ENCODE peak calls at places on chromosome 5, in six cellular contexts. U is HepG2, R is HCT116, L is H1, D is K562, W is GM12878. Y is an unnamed sample.

GRCh38 chr5:95620870-95621838 is 1.3 kb downstream of the GPR150 start:
- DNase-seq in D (no peak), L (no peak), U (no peak), W (no peak), R (no peak), Y (no peak)

GRCh38 chr5:133552925-133553525 is 59.3 kb downstream of the FSTL4 start:
- DNase-seq in R (peak), D (peak), L (peak), U (peak), W (no peak), Y (peak)

GRCh38 chr5:1410156-1411014 is 34.9 kb downstream of the SLC6A3 start:
- DNase-seq in U (no peak), L (no peak), W (no peak), D (no peak), R (no peak), Y (no peak)

GRCh38 chr5:141623197-141623596 is 4.4 kb upstream of the DIAPH1 start:
- DNase-seq in D (no peak), R (no peak), W (peak), L (no peak), U (no peak), Y (no peak)

GRCh38 chr5:10828241-10828640 is 67.2 kb upstream of the DAP start:
- DNase-seq in W (no peak), R (no peak), L (no peak), D (no peak), U (no peak), Y (no peak)

GRCh38 chr5:1241509-1242080 is 16.4 kb downstream of the SLC6A18 start:
- DNase-seq in R (no peak), U (no peak), L (no peak), W (no peak), D (no peak), Y (no peak)

GRCh38 chr5:117561531-117561930 is 986.9 kb upstream of the SEMA6A start:
- DNase-seq in U (no peak), L (no peak), D (no peak), R (no peak), W (no peak), Y (no peak)

GRCh38 chr5:43560128-43560527 is 3.3 kb upstream of the PAIP1 start:
- DNase-seq in D (no peak), R (no peak), U (no peak), W (no peak), L (no peak), Y (no peak)

GRCh38 chr5:9347032-9347431 is 198.8 kb downstream of the SEMA5A start:
- DNase-seq in U (no peak), W (no peak), D (no peak), R (no peak), L (no peak), Y (no peak)

GRCh38 chr5:11564716-11565115 is 339.5 kb downstream of the CTNND2 start:
- DNase-seq in R (no peak), W (no peak), L (no peak), U (no peak), D (no peak), Y (no peak)

GRCh38 chr5:132009706-132010405 is 1.6 kb downstream of the ACSL6 start:
- DNase-seq in D (no peak), R (no peak), L (no peak), U (no peak), W (no peak), Y (no peak)

GRCh38 chr5:33409435-33410146 is 31.2 kb upstream of the TARS1 start:
- DNase-seq in L (no peak), U (peak), D (no peak), R (no peak), W (no peak), Y (no peak)

GRCh38 chr5:173764321-173765029 is 123.7 kb upstream of the CPEB4 start:
- DNase-seq in W (no peak), U (peak), L (no peak), R (peak), D (peak), Y (no peak)

GRCh38 chr5:107806705-107807104 is 136.0 kb upstream of the EFNA5 start:
- DNase-seq in W (no peak), D (no peak), R (peak), L (no peak), U (no peak), Y (no peak)

GRCh38 chr5:17343675-17344074 is 126.2 kb downstream of the BASP1 start:
- DNase-seq in L (no peak), U (no peak), R (peak), D (no peak), W (peak), Y (no peak)

GRCh38 chr5:172820046-172820767 is 13.8 kb upstream of the ERGIC1 start:
- DNase-seq in W (no peak), D (no peak), U (no peak), L (no peak), R (peak), Y (no peak)

GRCh38 chr5:127206320-127207113 is 84.1 kb upstream of the MEGF10 start:
- DNase-seq in W (no peak), D (no peak), R (peak), L (no peak), U (peak), Y (no peak)

GRCh38 chr5:171874210-171874609 is 88.6 kb downstream of the SMIM23 start:
- DNase-seq in R (no peak), L (no peak), D (no peak), W (no peak), U (no peak), Y (no peak)

GRCh38 chr5:27130587-27130986 is 92.2 kb upstream of the CDH9 start:
- DNase-seq in D (no peak), U (no peak), L (no peak), W (no peak), R (no peak), Y (no peak)

GRCh38 chr5:169258372-169259000 is 42.5 kb downstream of the SLIT3 start:
- DNase-seq in L (no peak), U (no peak), D (no peak), W (no peak), R (no peak), Y (no peak)

GRCh38 chr5:156532921-156533320 is 206.0 kb downstream of the SGCD start:
- DNase-seq in U (no peak), D (no peak), L (no peak), W (no peak), R (no peak), Y (no peak)

GRCh38 chr5:137613554-137614265 is 114.6 kb upstream of the SPOCK1 start:
- DNase-seq in R (no peak), L (no peak), D (no peak), U (no peak), W (no peak), Y (no peak)

GRCh38 chr5:140806834-140807775 is at the start of gene PCDHA4:
- DNase-seq in U (peak), D (peak), W (no peak), R (no peak), L (no peak), Y (peak)

GRCh38 chr5:20538341-20538740 is 550.3 kb upstream of the CDH18 start:
- DNase-seq in R (no peak), U (no peak), L (no peak), W (no peak), D (no peak), Y (no peak)

GRCh38 chr5:16550316-16550952 is 66.4 kb downstream of the RETREG1 start:
- DNase-seq in W (no peak), L (no peak), U (peak), D (peak), R (peak), Y (peak)

GRCh38 chr5:141814064-141814982 is 63.9 kb downstream of the PCDH1 start:
- DNase-seq in W (no peak), U (peak), D (peak), R (peak), L (no peak), Y (no peak)

GRCh38 chr5:144309265-144309664 is 138.6 kb downstream of the KCTD16 start:
- DNase-seq in D (no peak), L (no peak), W (no peak), R (no peak), U (peak), Y (no peak)

GRCh38 chr5:10555134-10555733 is 8.6 kb upstream of the ANKRD33B start:
- DNase-seq in L (no peak), R (no peak), D (peak), W (no peak), U (no peak), Y (no peak)

GRCh38 chr5:37769840-37770239 is 70.0 kb downstream of the GDNF start:
- DNase-seq in R (no peak), D (no peak), U (peak), W (no peak), L (no peak), Y (no peak)

GRCh38 chr5:32474201-32474854 is 29.8 kb upstream of the ZFR start:
- DNase-seq in L (no peak), W (no peak), D (no peak), U (no peak), R (no peak), Y (no peak)

GRCh38 chr5:75951158-75951557 is 132.0 kb upstream of the SV2C start:
- DNase-seq in U (no peak), R (no peak), L (no peak), D (no peak), W (no peak), Y (no peak)

GRCh38 chr5:159478950-159479349 is 148.7 kb upstream of the IL12B start:
- DNase-seq in U (no peak), W (no peak), L (no peak), R (no peak), D (no peak), Y (no peak)

GRCh38 chr5:167229751-167230150 is 1061.7 kb upstream of the WWC1 start:
- DNase-seq in U (no peak), W (no peak), L (no peak), R (no peak), D (no peak), Y (no peak)

GRCh38 chr5:79938468-79938867 is 52.6 kb downstream of the MTX3 start:
- DNase-seq in U (no peak), L (no peak), D (no peak), R (no peak), W (no peak), Y (no peak)

GRCh38 chr5:179160584-179160983 is 100.4 kb downstream of the ZNF354C start:
- DNase-seq in D (no peak), L (no peak), W (no peak), R (no peak), U (no peak), Y (no peak)

DNA sequence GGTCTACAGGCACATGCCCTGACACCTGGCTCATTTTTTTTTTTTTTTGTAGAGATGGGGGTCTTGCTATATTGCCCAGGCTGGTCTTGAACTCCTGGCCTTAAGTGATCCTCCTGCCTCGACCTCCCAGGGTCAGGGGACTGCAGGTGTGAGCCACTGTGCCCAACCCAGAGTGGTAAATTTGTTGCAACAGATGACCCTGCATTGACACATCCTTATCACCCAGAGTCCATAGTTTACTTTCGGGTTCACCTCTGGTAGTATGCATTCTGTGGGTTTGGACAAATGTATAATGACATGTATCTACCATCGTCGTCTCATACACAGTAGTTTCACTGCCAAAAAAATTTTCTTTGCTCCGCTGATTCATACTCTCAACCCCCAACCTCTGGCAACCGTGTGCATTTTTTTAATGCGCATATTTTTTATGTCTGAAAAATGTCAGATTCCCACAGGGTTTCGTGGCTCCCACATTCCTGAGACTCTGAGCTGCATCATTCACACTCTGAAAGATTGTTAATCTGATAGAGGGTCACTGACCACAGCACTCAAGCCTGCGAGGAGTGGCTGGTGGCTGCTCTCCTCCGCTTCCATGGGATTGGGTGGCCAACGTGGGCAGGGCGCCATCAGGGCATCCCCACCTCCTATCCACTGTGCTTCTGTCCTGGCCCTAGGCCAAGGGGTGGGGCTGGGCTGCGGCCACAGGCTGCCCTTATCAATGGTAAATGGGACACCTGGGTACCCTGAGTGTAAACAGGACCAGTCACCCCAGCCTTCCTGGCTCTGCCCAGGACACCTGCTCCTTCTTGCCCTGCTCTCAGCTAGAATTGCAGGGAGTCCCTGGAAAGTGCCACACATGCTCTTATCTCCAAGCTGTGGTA is 9.6 kb downstream of the NDST1 start:
- DNase-seq in D (peak), W (no peak), L (no peak), U (peak), R (peak), Y (no peak)
- TF ChIP-seq ZNF274 in D (no peak), W (no peak), L (no peak), U (no peak), R (no peak), Y (no peak)

GRCh38 chr5:181042036-181042435 is 2.0 kb downstream of the BTNL9 start:
- DNase-seq in U (no peak), L (no peak), R (no peak), W (no peak), D (no peak), Y (no peak)

GRCh38 chr5:181039961-181040915 is at the start of gene BTNL9:
- DNase-seq in D (no peak), R (no peak), U (no peak), L (no peak), W (no peak), Y (no peak)

GRCh38 chr5:181037365-181037861 is 2.7 kb upstream of the BTNL9 start:
- DNase-seq in R (peak), W (no peak), D (peak), U (no peak), L (no peak), Y (no peak)

GRCh38 chr5:181041043-181041442 is 977 bp downstream of the BTNL9 start:
- DNase-seq in D (no peak), W (no peak), L (no peak), U (no peak), R (no peak), Y (no peak)

DNA sequence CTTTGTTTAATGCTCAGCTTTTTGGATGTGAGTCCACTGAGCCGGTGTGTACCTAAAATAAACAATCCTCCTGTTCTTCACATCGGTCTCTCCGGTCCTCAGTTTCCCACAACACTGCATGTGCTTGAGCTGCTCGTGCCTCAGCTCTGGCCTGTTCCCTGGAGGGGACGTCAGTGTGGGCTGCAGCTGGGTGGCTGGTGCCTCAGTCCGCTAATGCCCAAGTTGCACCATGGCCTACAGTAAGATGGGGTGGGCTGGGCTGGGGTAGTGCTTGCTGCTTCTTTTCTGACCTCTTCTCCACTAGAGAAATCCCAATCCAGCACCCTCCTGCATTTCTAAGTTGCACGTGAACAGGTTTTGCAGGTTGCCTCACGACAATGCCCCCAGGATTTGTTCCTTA is 595 bp upstream of the BTNL9 start:
- DNase-seq in R (no peak), D (no peak), L (no peak), U (no peak), W (no peak), Y (no peak)
- TF ChIP-seq ZNF274 in R (no peak), D (no peak), L (no peak), U (no peak), W (no peak), Y (no peak)

GRCh38 chr5:65268520-65268919 is 213.2 kb downstream of the ADAMTS6 start:
- DNase-seq in W (no peak), D (no peak), R (no peak), U (no peak), L (no peak), Y (no peak)
- TF ChIP-seq ZNF274 in W (no peak), D (no peak), R (no peak), U (no peak), L (no peak), Y (no peak)

DNA sequence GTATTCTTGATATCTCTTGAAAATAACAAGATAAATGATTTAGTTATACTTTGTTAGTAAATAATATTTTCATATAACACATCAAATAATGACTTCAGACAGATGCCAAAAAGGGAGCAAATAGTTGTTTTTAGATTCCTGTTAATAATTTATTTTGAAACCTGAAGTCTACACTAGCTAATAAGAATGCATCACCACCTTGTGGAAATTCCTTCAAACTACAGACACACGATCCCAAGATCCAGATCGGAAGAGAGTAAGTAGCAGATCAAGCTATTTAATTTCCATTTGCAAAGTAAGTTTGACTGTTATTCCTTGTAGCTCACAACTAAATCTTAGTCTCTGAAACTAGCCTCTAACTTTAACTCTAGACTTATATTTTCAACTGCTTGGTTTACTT is 35.5 kb upstream of the ISL1 start:
- DNase-seq in U (peak), R (peak), D (no peak), W (no peak), L (no peak), Y (peak)
- TF ChIP-seq ZNF274 in U (no peak), R (no peak), D (no peak), W (no peak), L (no peak), Y (no peak)

DNA sequence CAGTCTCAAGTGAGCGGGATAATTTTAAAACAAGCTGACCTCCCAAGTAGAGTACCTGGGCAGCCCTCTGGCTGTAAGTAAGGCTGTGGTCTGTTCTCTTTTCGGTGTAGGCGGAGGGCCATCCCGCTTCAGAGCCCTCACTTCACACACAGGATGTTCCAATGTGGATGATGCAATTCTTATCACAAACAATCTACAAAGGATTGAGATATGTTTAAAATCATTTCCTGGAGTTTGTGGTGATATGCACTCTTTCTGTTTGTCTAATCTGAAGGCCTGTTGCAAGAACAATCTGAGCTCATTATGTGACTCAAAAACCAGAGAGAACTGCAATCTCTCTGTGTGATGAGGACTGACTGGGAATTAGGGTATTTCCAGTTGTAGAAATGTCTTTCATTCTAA is 42.5 kb downstream of the ITGA2 start:
- DNase-seq in W (no peak), R (peak), U (peak), D (no peak), L (no peak), Y (no peak)
- TF ChIP-seq ZNF274 in W (no peak), R (no peak), U (no peak), D (no peak), L (no peak), Y (no peak)

GRCh38 chr5:57845025-57845424 is 362.4 kb upstream of the ACTBL2 start:
- DNase-seq in R (no peak), U (no peak), D (no peak), W (no peak), L (no peak), Y (no peak)

GRCh38 chr5:57841671-57842375 is 359.2 kb upstream of the ACTBL2 start:
- DNase-seq in L (peak), U (no peak), W (no peak), D (no peak), R (peak), Y (peak)

GRCh38 chr5:57844410-57844809 is 361.8 kb upstream of the ACTBL2 start:
- DNase-seq in R (no peak), D (no peak), L (no peak), U (no peak), W (no peak), Y (no peak)

GRCh38 chr5:57842376-57843015 is 359.9 kb upstream of the ACTBL2 start:
- DNase-seq in U (no peak), W (no peak), L (no peak), D (no peak), R (no peak), Y (no peak)

DNA sequence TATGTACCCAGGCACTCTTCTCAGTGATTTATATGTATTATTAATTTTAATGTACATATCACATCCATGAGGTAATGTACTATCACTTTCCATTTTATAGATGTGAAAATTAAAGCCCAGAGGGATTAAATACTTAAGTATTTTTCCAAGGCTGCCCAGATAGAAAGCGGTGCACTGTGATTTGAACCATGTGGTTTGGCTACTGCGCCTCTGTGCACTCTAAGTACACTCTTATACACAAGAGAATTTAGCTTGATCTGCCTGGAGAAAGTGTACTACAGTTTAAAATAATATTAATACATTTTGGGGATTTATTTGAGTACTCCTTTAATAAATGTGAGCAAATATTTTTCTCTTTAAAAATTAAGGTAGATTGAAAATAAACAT is 360.4 kb upstream of the ACTBL2 start:
- DNase-seq in L (no peak), W (no peak), R (no peak), D (no peak), U (no peak), Y (no peak)
- TF ChIP-seq ZNF274 in L (no peak), W (no peak), R (no peak), D (no peak), U (no peak), Y (no peak)

GRCh38 chr5:73278693-73279092 is 105.7 kb downstream of the TMEM174 start:
- DNase-seq in W (no peak), D (no peak), U (peak), L (no peak), R (no peak), Y (no peak)
- TF ChIP-seq ZNF274 in W (no peak), D (no peak), U (no peak), L (no peak), R (no peak), Y (no peak)

GRCh38 chr5:39219433-39219832 is at the start of gene FYB1:
- DNase-seq in U (no peak), L (no peak), D (no peak), R (no peak), W (no peak), Y (no peak)
- TF ChIP-seq ZNF274 in U (no peak), L (no peak), D (no peak), R (no peak), W (no peak), Y (no peak)